ENCODE peak calls at places on chromosomes 2 and 18, in eight cellular contexts. B is OCI-LY7; P is lung; Z is naive thymus-derived CD8-positive, alpha-beta T cell; X is PC-9; U is iPS-NIHi11; N is AG10803; L is BJ. T is an unnamed sample.

GRCh38 chr2:216059233-216059834 is 22.3 kb downstream of the PECR start:
- DNase-seq in B (peak), P (no peak), Z (no peak), X (no peak), U (no peak), N (no peak), L (no peak), T (no peak)

GRCh38 chr2:121297217-121297830 is 12.3 kb upstream of the TFCP2L1 start:
- DNase-seq in B (no peak), P (no peak), Z (no peak), X (peak), U (peak), N (peak), L (no peak), T (peak)

GRCh38 chr2:121128741-121129659 is 156.0 kb downstream of the TFCP2L1 start:
- DNase-seq in B (peak), P (peak), Z (no peak), X (peak), U (peak), N (no peak), L (no peak), T (peak)

GRCh38 chr2:73730810-73731209 is 6.3 kb downstream of the TPRKB start:
- DNase-seq in B (no peak), P (no peak), Z (no peak), X (no peak), U (no peak), N (no peak), L (no peak), T (no peak)

GRCh38 chr2:234211797-234212196 is 161.3 kb downstream of the SPP2 start:
- DNase-seq in B (no peak), P (no peak), Z (no peak), X (no peak), U (no peak), N (no peak), L (no peak), T (no peak)

GRCh38 chr2:202442882-202443281 is 66.8 kb downstream of the BMPR2 start:
- DNase-seq in B (no peak), P (no peak), Z (no peak), X (no peak), U (no peak), N (no peak), L (no peak), T (no peak)

GRCh38 chr2:128536925-128537620 is 218.4 kb upstream of the HS6ST1 start:
- DNase-seq in B (no peak), P (no peak), Z (no peak), X (peak), U (peak), N (peak), L (peak), T (peak)

GRCh38 chr18:3623769-3624545 is 174.0 kb downstream of the TGIF1 start:
- DNase-seq in B (no peak), P (peak), Z (no peak), X (peak), U (peak), N (peak), L (peak), T (peak)

GRCh38 chr2:26088038-26088643 is 54.3 kb downstream of the RAB10 start:
- DNase-seq in B (peak), P (no peak), Z (peak), X (no peak), U (peak), N (peak), L (no peak), T (peak)

T was measured in H7.